ENCODE peak calls at places on chromosomes 2 and 18, in nine cellular contexts. One of them, this sample, is unnamed.

GRCh38 chr2:173715483-173715882 is 249.7 kb downstream of the SP3 start:
- DNase-seq in uterus: no peak
- DNase-seq in fibroblast of lung: peak
- DNase-seq in stimulated activated CD8-positive, alpha-beta memory T cell treated with anti-CD3 and anti-CD28 coated beads, Interleukin-15, amount 100 ng/mL, for 24 hours: no peak
- DNase-seq in left ventricle myocardium superior: no peak
- DNase-seq in pons: no peak
- DNase-seq in fibroblast of the aortic adventitia: peak
- DNase-seq in sigmoid colon: no peak
- DNase-seq in activated CD4-positive, alpha-beta T cell treated with anti-CD3 and anti-CD28 coated beads, Interleukin-2, amount 50 U/mL, for 24 hours: no peak
- DNase-seq in this sample: no peak

GRCh38 chr2:237563816-237564215 is 2.6 kb upstream of the PRLH start:
- DNase-seq in uterus: no peak
- DNase-seq in fibroblast of lung: peak
- DNase-seq in stimulated activated CD8-positive, alpha-beta memory T cell treated with anti-CD3 and anti-CD28 coated beads, Interleukin-15, amount 100 ng/mL, for 24 hours: no peak
- DNase-seq in left ventricle myocardium superior: no peak
- DNase-seq in pons: no peak
- DNase-seq in fibroblast of the aortic adventitia: peak
- DNase-seq in sigmoid colon: peak
- DNase-seq in activated CD4-positive, alpha-beta T cell treated with anti-CD3 and anti-CD28 coated beads, Interleukin-2, amount 50 U/mL, for 24 hours: no peak
- DNase-seq in this sample: no peak

GRCh38 chr18:51339866-51340265 is 142.4 kb upstream of the MEX3C start:
- DNase-seq in uterus: no peak
- DNase-seq in fibroblast of lung: no peak
- DNase-seq in stimulated activated CD8-positive, alpha-beta memory T cell treated with anti-CD3 and anti-CD28 coated beads, Interleukin-15, amount 100 ng/mL, for 24 hours: no peak
- DNase-seq in left ventricle myocardium superior: no peak
- DNase-seq in pons: no peak
- DNase-seq in fibroblast of the aortic adventitia: peak
- DNase-seq in sigmoid colon: no peak
- DNase-seq in activated CD4-positive, alpha-beta T cell treated with anti-CD3 and anti-CD28 coated beads, Interleukin-2, amount 50 U/mL, for 24 hours: no peak
- DNase-seq in this sample: no peak

GRCh38 chr2:160406591-160407392 is 86.8 kb downstream of the RBMS1 start:
- DNase-seq in uterus: peak
- DNase-seq in fibroblast of lung: peak
- DNase-seq in stimulated activated CD8-positive, alpha-beta memory T cell treated with anti-CD3 and anti-CD28 coated beads, Interleukin-15, amount 100 ng/mL, for 24 hours: peak
- DNase-seq in left ventricle myocardium superior: peak
- DNase-seq in pons: peak
- DNase-seq in fibroblast of the aortic adventitia: peak
- DNase-seq in sigmoid colon: peak
- DNase-seq in activated CD4-positive, alpha-beta T cell treated with anti-CD3 and anti-CD28 coated beads, Interleukin-2, amount 50 U/mL, for 24 hours: peak
- DNase-seq in this sample: no peak

GRCh38 chr2:85937069-85937439 is 48.3 kb upstream of the ST3GAL5 start:
- DNase-seq in uterus: no peak
- DNase-seq in fibroblast of lung: no peak
- DNase-seq in stimulated activated CD8-positive, alpha-beta memory T cell treated with anti-CD3 and anti-CD28 coated beads, Interleukin-15, amount 100 ng/mL, for 24 hours: no peak
- DNase-seq in left ventricle myocardium superior: no peak
- DNase-seq in pons: no peak
- DNase-seq in fibroblast of the aortic adventitia: no peak
- DNase-seq in sigmoid colon: no peak
- DNase-seq in activated CD4-positive, alpha-beta T cell treated with anti-CD3 and anti-CD28 coated beads, Interleukin-2, amount 50 U/mL, for 24 hours: no peak
- DNase-seq in this sample: no peak

GRCh38 chr2:151796774-151797173 is 31.4 kb downstream of the ARL5A start:
- DNase-seq in uterus: no peak
- DNase-seq in fibroblast of lung: no peak
- DNase-seq in stimulated activated CD8-positive, alpha-beta memory T cell treated with anti-CD3 and anti-CD28 coated beads, Interleukin-15, amount 100 ng/mL, for 24 hours: no peak
- DNase-seq in left ventricle myocardium superior: no peak
- DNase-seq in pons: no peak
- DNase-seq in fibroblast of the aortic adventitia: no peak
- DNase-seq in sigmoid colon: no peak
- DNase-seq in activated CD4-positive, alpha-beta T cell treated with anti-CD3 and anti-CD28 coated beads, Interleukin-2, amount 50 U/mL, for 24 hours: no peak
- DNase-seq in this sample: no peak

GRCh38 chr18:59056706-59057492 is 82.8 kb upstream of the SEC11C start:
- DNase-seq in uterus: peak
- DNase-seq in fibroblast of lung: peak
- DNase-seq in stimulated activated CD8-positive, alpha-beta memory T cell treated with anti-CD3 and anti-CD28 coated beads, Interleukin-15, amount 100 ng/mL, for 24 hours: no peak
- DNase-seq in left ventricle myocardium superior: peak
- DNase-seq in pons: peak
- DNase-seq in fibroblast of the aortic adventitia: peak
- DNase-seq in sigmoid colon: peak
- DNase-seq in activated CD4-positive, alpha-beta T cell treated with anti-CD3 and anti-CD28 coated beads, Interleukin-2, amount 50 U/mL, for 24 hours: no peak
- DNase-seq in this sample: peak

GRCh38 chr2:219541611-219542180 is 1.9 kb downstream of the CHPF start:
- DNase-seq in uterus: peak
- DNase-seq in fibroblast of lung: peak
- DNase-seq in stimulated activated CD8-positive, alpha-beta memory T cell treated with anti-CD3 and anti-CD28 coated beads, Interleukin-15, amount 100 ng/mL, for 24 hours: peak
- DNase-seq in left ventricle myocardium superior: peak
- DNase-seq in pons: peak
- DNase-seq in fibroblast of the aortic adventitia: peak
- DNase-seq in sigmoid colon: peak
- DNase-seq in activated CD4-positive, alpha-beta T cell treated with anti-CD3 and anti-CD28 coated beads, Interleukin-2, amount 50 U/mL, for 24 hours: peak
- DNase-seq in this sample: peak

GRCh38 chr2:173043466-173043865 is 32.2 kb upstream of the MAP3K20 start:
- DNase-seq in uterus: no peak
- DNase-seq in fibroblast of lung: no peak
- DNase-seq in stimulated activated CD8-positive, alpha-beta memory T cell treated with anti-CD3 and anti-CD28 coated beads, Interleukin-15, amount 100 ng/mL, for 24 hours: no peak
- DNase-seq in left ventricle myocardium superior: peak
- DNase-seq in pons: peak
- DNase-seq in fibroblast of the aortic adventitia: no peak
- DNase-seq in sigmoid colon: no peak
- DNase-seq in activated CD4-positive, alpha-beta T cell treated with anti-CD3 and anti-CD28 coated beads, Interleukin-2, amount 50 U/mL, for 24 hours: no peak
- DNase-seq in this sample: no peak